ENCODE peak calls at places on chromosomes 4 and X, in nine cellular contexts. B is NCI-H1417, M is GF-D8, Z is mesothelial cell of epicardium, T is AG10803, W is NCI-H1092 treated with DMSO at 0.1 percent for 48 hours, U is pons, E is C1 segment of cervical spinal cord, Y is NCI-H2081. P is an unnamed sample.

GRCh38 chr4:106690487-106690886 is 321.9 kb upstream of the GIMD1 start:
- DNase-seq in B (no peak), M (peak), Z (no peak), T (peak), W (no peak), U (no peak), E (no peak), Y (no peak), P (peak)

GRCh38 chr4:106507440-106507839 is 138.9 kb upstream of the GIMD1 start:
- DNase-seq in B (no peak), M (no peak), Z (no peak), T (no peak), W (no peak), U (no peak), E (no peak), Y (no peak), P (no peak)

GRCh38 chr4:81499840-81500239 is 28.1 kb upstream of the RASGEF1B start:
- DNase-seq in B (peak), M (no peak), Z (no peak), T (no peak), W (peak), U (no peak), E (no peak), Y (peak), P (no peak)

GRCh38 chrX:32673193-32673592 is 538.2 kb downstream of the DMD start:
- DNase-seq in B (no peak), M (no peak), Z (no peak), T (no peak), W (no peak), U (peak), E (no peak), Y (no peak), P (no peak)

GRCh38 chrX:27309406-27309805 is 153.7 kb downstream of the PPP4R3C start:
- DNase-seq in B (no peak), M (no peak), Z (no peak), T (no peak), W (no peak), U (no peak), E (no peak), Y (no peak), P (peak)

GRCh38 chrX:22712942-22713341 is 286.8 kb upstream of the DDX53 start:
- DNase-seq in B (no peak), M (no peak), Z (no peak), T (no peak), W (no peak), U (no peak), E (no peak), Y (no peak), P (no peak)

GRCh38 chr4:186296481-186296880 is 30.5 kb downstream of the F11 start:
- DNase-seq in B (no peak), M (no peak), Z (no peak), T (no peak), W (no peak), U (no peak), E (no peak), Y (no peak), P (no peak)

GRCh38 chr4:152357206-152357605 is 178.7 kb downstream of the FBXW7 start:
- DNase-seq in B (no peak), M (no peak), Z (no peak), T (peak), W (no peak), U (no peak), E (no peak), Y (no peak), P (no peak)

GRCh38 chrX:121238093-121238492 is 190.7 kb downstream of the GLUD2 start:
- DNase-seq in B (no peak), M (no peak), Z (no peak), T (no peak), W (no peak), U (no peak), E (no peak), Y (no peak), P (no peak)

GRCh38 chr4:140884431-140885058 is 128.4 kb upstream of the TBC1D9 start:
- DNase-seq in B (peak), M (no peak), Z (no peak), T (peak), W (peak), U (peak), E (peak), Y (peak), P (peak)

GRCh38 chr4:14564281-14564680 is 438.0 kb upstream of the CPEB2 start:
- DNase-seq in B (no peak), M (no peak), Z (no peak), T (no peak), W (no peak), U (no peak), E (no peak), Y (no peak), P (no peak)

GRCh38 chr4:163332526-163333405 is at the start of gene NPY1R:
- DNase-seq in B (peak), M (peak), Z (peak), T (peak), W (peak), U (peak), E (peak), Y (peak), P (peak)

GRCh38 chr4:75018811-75019210 is 85.9 kb downstream of the PARM1 start:
- DNase-seq in B (no peak), M (no peak), Z (no peak), T (no peak), W (no peak), U (no peak), E (no peak), Y (no peak), P (no peak)